ENCODE peak calls at places on chromosomes 12 and 14, in seven cellular contexts. O is stimulated activated CD4-positive, alpha-beta T cell treated with anti-CD3 and anti-CD28 coated beads, Interleukin-1b, Interleukin-23, amount 100 ng/mL, for 48 hours; P is stimulated activated CD8-positive, alpha-beta memory T cell treated with anti-CD3 and anti-CD28 coated beads, Interleukin-2, amount 100 ng/mL, for 48 hours; M is frontal cortex; Z is HuH-7.5; F is AML-193; G is CD8-positive, alpha-beta memory T cell. L is an unnamed sample.

GRCh38 chr12:71216725-71217579 is 59.2 kb upstream of the TSPAN8 start:
- DNase-seq in O (no peak), P (no peak), M (no peak), Z (no peak), F (peak), G (no peak), L (peak)

GRCh38 chr12:84995646-84996045 is 40.4 kb downstream of the TSPAN19 start:
- DNase-seq in O (no peak), P (no peak), M (no peak), Z (no peak), F (no peak), G (no peak), L (no peak)

GRCh38 chr12:88585054-88585453 is 4.8 kb upstream of the KITLG start:
- DNase-seq in O (no peak), P (no peak), M (no peak), Z (no peak), F (no peak), G (no peak), L (no peak)

GRCh38 chr12:52171950-52172512 is 19.8 kb downstream of the KRT80 start:
- DNase-seq in O (peak), P (no peak), M (no peak), Z (no peak), F (peak), G (no peak), L (no peak)

GRCh38 chr14:33676135-33676566 is 274.7 kb downstream of the EGLN3 start:
- DNase-seq in O (no peak), P (no peak), M (no peak), Z (peak), F (peak), G (no peak), L (peak)

GRCh38 chr14:77339407-77339806 is 18.6 kb downstream of the GSTZ1 start:
- DNase-seq in O (no peak), P (no peak), M (no peak), Z (no peak), F (no peak), G (no peak), L (no peak)

GRCh38 chr12:96219700-96220206 is 25.6 kb downstream of the ELK3 start:
- DNase-seq in O (peak), P (no peak), M (no peak), Z (no peak), F (no peak), G (no peak), L (peak)

GRCh38 chr14:64714432-64715025 is 10.3 kb downstream of the PLEKHG3 start:
- DNase-seq in O (no peak), P (no peak), M (no peak), Z (no peak), F (no peak), G (no peak), L (no peak)

GRCh38 chr12:125330645-125331341 is 265.6 kb downstream of the AACS start:
- DNase-seq in O (peak), P (peak), M (peak), Z (peak), F (no peak), G (no peak), L (no peak)

GRCh38 chr12:119249441-119249840 is 70.7 kb downstream of the HSPB8 start:
- DNase-seq in O (no peak), P (no peak), M (no peak), Z (no peak), F (no peak), G (no peak), L (no peak)

GRCh38 chr14:105049753-105050550 is 15.3 kb downstream of the GPR132 start:
- DNase-seq in O (no peak), P (no peak), M (peak), Z (no peak), F (no peak), G (no peak), L (no peak)

GRCh38 chr14:25032092-25032784 is 17.7 kb downstream of the STXBP6 start:
- DNase-seq in O (no peak), P (no peak), M (no peak), Z (no peak), F (peak), G (no peak), L (peak)

GRCh38 chr12:40515041-40515825 is 177.0 kb upstream of the CNTN1 start:
- DNase-seq in O (no peak), P (no peak), M (no peak), Z (no peak), F (peak), G (no peak), L (no peak)

GRCh38 chr14:36319899-36320209 is 583 bp downstream of the MBIP start:
- DNase-seq in O (no peak), P (no peak), M (no peak), Z (no peak), F (no peak), G (no peak), L (no peak)

GRCh38 chr12:2057041-2057792 is 4.4 kb downstream of the CACNA1C start:
- DNase-seq in O (peak), P (peak), M (no peak), Z (peak), F (peak), G (peak), L (peak)

GRCh38 chr12:102642199-102642598 is 161.8 kb upstream of the IGF1 start:
- DNase-seq in O (no peak), P (no peak), M (no peak), Z (no peak), F (no peak), G (no peak), L (no peak)

GRCh38 chr14:65290830-65291229 is 121.7 kb upstream of the FUT8 start:
- DNase-seq in O (peak), P (no peak), M (no peak), Z (no peak), F (no peak), G (no peak), L (no peak)

GRCh38 chr12:126362964-126363363 is 1297.7 kb downstream of the AACS start:
- DNase-seq in O (no peak), P (no peak), M (no peak), Z (no peak), F (no peak), G (no peak), L (no peak)

GRCh38 chr14:74514471-74514932 is 20.9 kb downstream of the ISCA2 start:
- DNase-seq in O (no peak), P (no peak), M (no peak), Z (no peak), F (peak), G (no peak), L (no peak)

GRCh38 chr12:68559246-68559645 is 51.5 kb upstream of the RAP1B start:
- DNase-seq in O (no peak), P (no peak), M (no peak), Z (no peak), F (no peak), G (no peak), L (no peak)

GRCh38 chr12:97899956-97900355 is 437.4 kb downstream of the RMST start:
- DNase-seq in O (no peak), P (no peak), M (no peak), Z (no peak), F (no peak), G (no peak), L (no peak)

GRCh38 chr12:114166360-114166759 is 200.2 kb upstream of the RBM19 start:
- DNase-seq in O (no peak), P (no peak), M (peak), Z (no peak), F (peak), G (no peak), L (no peak)

GRCh38 chr14:25150934-25151790 is 101.2 kb upstream of the STXBP6 start:
- DNase-seq in O (no peak), P (no peak), M (peak), Z (no peak), F (peak), G (no peak), L (no peak)

GRCh38 chr12:15209782-15210181 is 11.4 kb downstream of the RERG start:
- DNase-seq in O (no peak), P (no peak), M (no peak), Z (no peak), F (no peak), G (no peak), L (no peak)

GRCh38 chr12:30795410-30795659 is 40.6 kb upstream of the CAPRIN2 start:
- DNase-seq in O (no peak), P (no peak), M (no peak), Z (no peak), F (no peak), G (no peak), L (no peak)

GRCh38 chr14:99118046-99118721 is 153.8 kb downstream of the BCL11B start:
- DNase-seq in O (no peak), P (no peak), M (no peak), Z (no peak), F (no peak), G (no peak), L (no peak)

GRCh38 chr14:104263671-104264358 is 125.4 kb downstream of the KIF26A start:
- DNase-seq in O (no peak), P (no peak), M (no peak), Z (no peak), F (no peak), G (peak), L (no peak)

L was measured in SW 1271.